ENCODE peak calls at places on chromosomes 3 and 15, in nine cellular contexts. L, R, M, Y, I, U, W, X and H are unnamed samples.

GRCh38 chr15:88401269-88401971 is 65.8 kb downstream of the MRPL46 start:
- DNase-seq in L (no peak), R (no peak), M (no peak), Y (no peak), I (no peak), U (no peak), W (no peak), X (no peak), H (no peak)

GRCh38 chr3:58670506-58671125 is 4.0 kb upstream of the FAM3D start:
- DNase-seq in L (no peak), R (no peak), M (no peak), Y (no peak), I (no peak), U (no peak), W (no peak), X (no peak), H (no peak)

GRCh38 chr15:51801391-51801835 is 28.0 kb upstream of the TMOD3 start:
- DNase-seq in L (no peak), R (peak; percentile 62), M (no peak), Y (peak; percentile 65), I (peak; percentile 8), U (no peak), W (no peak), X (peak; percentile 26), H (peak; percentile 6)

GRCh38 chr3:14793126-14793857 is 25.5 kb upstream of the FGD5 start:
- DNase-seq in L (no peak), R (no peak), M (no peak), Y (no peak), I (no peak), U (peak; percentile 76), W (no peak), X (no peak), H (no peak)

GRCh38 chr3:86410587-86410986 is 580.4 kb downstream of the VGLL3 start:
- DNase-seq in L (no peak), R (no peak), M (no peak), Y (no peak), I (no peak), U (no peak), W (no peak), X (no peak), H (no peak)

GRCh38 chr15:26882616-26883365 is 15.9 kb downstream of the GABRA5 start:
- DNase-seq in L (no peak), R (no peak), M (no peak), Y (no peak), I (no peak), U (no peak), W (no peak), X (no peak), H (no peak)

GRCh38 chr3:29805757-29806156 is 524.9 kb downstream of the RBMS3 start:
- DNase-seq in L (no peak), R (peak; percentile 16), M (no peak), Y (peak; percentile 35), I (no peak), U (no peak), W (no peak), X (no peak), H (no peak)

GRCh38 chr15:74642328-74642723 is 26.7 kb downstream of the CLK3 start:
- DNase-seq in L (no peak), R (no peak), M (no peak), Y (no peak), I (no peak), U (no peak), W (no peak), X (no peak), H (no peak)